ENCODE peak calls at places on chromosome 15, in six cellular contexts. S, H, F, O, M and X are unnamed samples.

GRCh38 chr15:66715181-66715624 is 13.2 kb downstream of the SMAD6 start:
- ATAC-seq in S (no peak), F (no peak), H (no peak), O (no peak), M (no peak), X (no peak)

GRCh38 chr15:101641134-101641764 is 10.9 kb downstream of the TM2D3 start:
- ATAC-seq in H (peak; percentile 84), O (peak; percentile 69), F (peak; percentile 68), M (peak; percentile 52), S (peak; percentile 55), X (peak; percentile 71)

GRCh38 chr15:80250614-80251504 is 1.2 kb downstream of the CTXND1 start:
- ATAC-seq in O (no peak), S (no peak), F (no peak), H (no peak), M (no peak), X (no peak)

GRCh38 chr15:69798481-69799315 is 299.0 kb downstream of the TLE3 start:
- ATAC-seq in H (no peak), O (no peak), S (no peak), M (no peak), F (no peak), X (no peak)

GRCh38 chr15:36734366-36734765 is 154.9 kb downstream of the CDIN1 start:
- ATAC-seq in H (no peak), S (no peak), F (no peak), M (no peak), O (no peak), X (no peak)

GRCh38 chr15:92226020-92226612 is 167.6 kb upstream of the ST8SIA2 start:
- ATAC-seq in O (no peak), S (no peak), F (no peak), H (peak; percentile 62), M (no peak), X (peak; percentile 38)

GRCh38 chr15:67100808-67101581 is 35.6 kb downstream of the SMAD3 start:
- ATAC-seq in H (no peak), O (no peak), S (peak; percentile 57), F (peak; percentile 46), M (peak; percentile 82), X (no peak)

GRCh38 chr15:62709261-62709660 is 333.3 kb upstream of the TPM1 start:
- ATAC-seq in F (no peak), H (no peak), M (no peak), S (no peak), O (no peak), X (no peak)

GRCh38 chr15:94671845-94672524 is 440.6 kb downstream of the MCTP2 start:
- ATAC-seq in H (no peak), M (no peak), F (no peak), S (no peak), O (no peak), X (no peak)

GRCh38 chr15:66080791-66081475 is 172.6 kb downstream of the MEGF11 start:
- ATAC-seq in H (no peak), S (no peak), F (no peak), O (no peak), M (no peak), X (peak; percentile 33)

GRCh38 chr15:99504071-99504822 is 61.5 kb upstream of the MEF2A start:
- ATAC-seq in S (no peak), M (peak; percentile 73), F (no peak), O (no peak), H (no peak), X (no peak)